ENCODE peak calls at places on chromosome 21, in seven cellular contexts. L is PC-9, C is left lung, R is SW480, O is fibroblast of mammary gland, H is A549, N is D341Med. W is an unnamed sample.

GRCh38 chr21:39258207-39258606 is 55.2 kb downstream of the BRWD1 start:
- DNase-seq in L (no peak), C (no peak), R (no peak), O (no peak), H (no peak), N (no peak), W (no peak)

GRCh38 chr21:28601708-28602107 is 391.0 kb downstream of the LTN1 start:
- DNase-seq in L (no peak), C (no peak), R (no peak), O (peak), H (no peak), N (no peak), W (no peak)

GRCh38 chr21:42238185-42238934 is 19.4 kb downstream of the ABCG1 start:
- DNase-seq in L (peak), C (no peak), R (no peak), O (no peak), H (no peak), N (no peak), W (no peak)

GRCh38 chr21:42102063-42102462 is 30.9 kb downstream of the UMODL1 start:
- DNase-seq in L (no peak), C (no peak), R (peak), O (no peak), H (no peak), N (no peak), W (no peak)

GRCh38 chr21:25496825-25497482 is 110.3 kb downstream of the MRPL39 start:
- DNase-seq in L (no peak), C (no peak), R (no peak), O (peak), H (no peak), N (no peak), W (no peak)

GRCh38 chr21:45802956-45803612 is 159.6 kb downstream of the PCBP3 start:
- DNase-seq in L (no peak), C (no peak), R (no peak), O (no peak), H (no peak), N (peak), W (no peak)

GRCh38 chr21:15872236-15872635 is 142.5 kb downstream of the USP25 start:
- DNase-seq in L (no peak), C (no peak), R (no peak), O (no peak), H (no peak), N (no peak), W (no peak)

GRCh38 chr21:37849703-37850102 is 66.6 kb downstream of the KCNJ6 start:
- DNase-seq in L (no peak), C (no peak), R (peak), O (no peak), H (no peak), N (no peak), W (no peak)

GRCh38 chr21:43934716-43935705 is 70.0 kb downstream of the AGPAT3 start:
- DNase-seq in L (no peak), C (no peak), R (no peak), O (no peak), H (no peak), N (no peak), W (no peak)

GRCh38 chr21:36431252-36431651 is 46.1 kb downstream of the CHAF1B start:
- DNase-seq in L (no peak), C (no peak), R (no peak), O (no peak), H (no peak), N (no peak), W (no peak)

GRCh38 chr21:45324430-45325205 is 36.9 kb upstream of the POFUT2 start:
- DNase-seq in L (no peak), C (peak), R (peak), O (no peak), H (peak), N (no peak), W (no peak)

GRCh38 chr21:43626390-43626789 is 32.9 kb downstream of the HSF2BP start:
- DNase-seq in L (no peak), C (no peak), R (no peak), O (no peak), H (no peak), N (no peak), W (no peak)